ENCODE peak calls at places on chromosomes 13 and 19, in seven cellular contexts. N is NCI-H2081, R is aorta, P is D341Med, G is esophagus squamous epithelium, S is fibroblast of lung, I is M059J. Z is an unnamed sample.

GRCh38 chr13:99523838-99524237 is 22.6 kb downstream of the TM9SF2 start:
- DNase-seq in S (no peak), N (no peak), I (no peak), P (no peak), G (no peak), R (no peak), Z (no peak)

GRCh38 chr13:30520571-30520970 is 54.8 kb upstream of the HMGB1 start:
- DNase-seq in R (no peak), S (peak), G (no peak), P (no peak), I (peak), N (no peak), Z (no peak)

GRCh38 chr19:3949997-3950859 is 17.4 kb downstream of the NMRK2 start:
- DNase-seq in N (no peak), I (no peak), G (no peak), S (no peak), R (no peak), P (no peak), Z (peak)

GRCh38 chr13:82292334-82292733 is 1589.9 kb downstream of the SLITRK1 start:
- DNase-seq in N (peak), R (no peak), G (no peak), P (no peak), I (peak), S (no peak), Z (no peak)

GRCh38 chr13:59247166-59247565 is 916.6 kb downstream of the DIAPH3 start:
- DNase-seq in S (no peak), R (no peak), N (no peak), G (no peak), I (peak), P (peak), Z (no peak)

GRCh38 chr19:47158367-47158791 is 27.7 kb downstream of the SAE1 start:
- DNase-seq in S (no peak), P (no peak), I (no peak), G (no peak), R (no peak), N (no peak), Z (no peak)

GRCh38 chr19:10104665-10105221 is 1.4 kb upstream of the PPAN start:
- DNase-seq in R (no peak), P (no peak), I (no peak), N (no peak), G (no peak), S (no peak), Z (no peak)

GRCh38 chr13:109725297-109725696 is 61.1 kb downstream of the IRS2 start:
- DNase-seq in P (no peak), S (no peak), N (no peak), I (no peak), R (no peak), G (no peak), Z (no peak)

GRCh38 chr19:40739030-40739839 is 11.0 kb downstream of the ACTMAP start:
- DNase-seq in N (no peak), I (no peak), R (no peak), P (peak), S (no peak), G (no peak), Z (no peak)

GRCh38 chr19:10748924-10749434 is 31.1 kb downstream of the DNM2 start:
- DNase-seq in N (peak), I (peak), P (peak), G (no peak), S (peak), R (no peak), Z (no peak)

GRCh38 chr13:30431269-30431950 is 9.1 kb downstream of the UBE2L5 start:
- DNase-seq in R (no peak), N (no peak), P (no peak), S (peak), I (peak), G (no peak), Z (no peak)

GRCh38 chr13:59384154-59384553 is 779.6 kb downstream of the DIAPH3 start:
- DNase-seq in P (no peak), I (no peak), R (no peak), N (no peak), G (no peak), S (no peak), Z (no peak)

GRCh38 chr13:36815069-36815468 is 4.0 kb upstream of the RFXAP start:
- DNase-seq in R (no peak), I (peak), P (no peak), G (no peak), N (no peak), S (no peak), Z (no peak)

GRCh38 chr13:94534171-94534570 is 54.7 kb upstream of the DCT start:
- DNase-seq in R (no peak), N (no peak), I (no peak), G (no peak), P (no peak), S (peak), Z (no peak)

GRCh38 chr13:96141032-96141431 is 51.1 kb downstream of the HS6ST3 start:
- DNase-seq in N (peak), I (peak), P (no peak), G (no peak), R (no peak), S (peak), Z (no peak)

GRCh38 chr19:772730-773436 is 22.0 kb downstream of the MISP start:
- DNase-seq in N (no peak), I (peak), S (no peak), R (no peak), G (no peak), P (no peak), Z (no peak)

GRCh38 chr13:42992585-42993122 is 613 bp upstream of the EPSTI1 start:
- DNase-seq in G (no peak), P (no peak), I (peak), N (no peak), S (no peak), R (no peak), Z (no peak)

GRCh38 chr19:9986787-9987281 is 23.5 kb downstream of the COL5A3 start:
- DNase-seq in N (no peak), P (no peak), G (no peak), S (peak), R (no peak), I (no peak), Z (no peak)

GRCh38 chr19:51531349-51532315 is at the start of gene SIGLEC6:
- DNase-seq in I (no peak), G (peak), P (no peak), S (no peak), R (no peak), N (no peak), Z (no peak)

GRCh38 chr13:28140433-28141125 is 2.2 kb downstream of the PAN3 start:
- DNase-seq in G (no peak), I (no peak), N (no peak), P (no peak), R (no peak), S (peak), Z (no peak)

GRCh38 chr13:95181586-95181985 is 119.7 kb downstream of the ABCC4 start:
- DNase-seq in R (no peak), G (no peak), S (no peak), I (no peak), N (no peak), P (no peak), Z (no peak)

GRCh38 chr13:41622545-41623429 is 165.4 kb downstream of the RGCC start:
- DNase-seq in S (peak), P (no peak), N (no peak), G (no peak), I (peak), R (no peak), Z (no peak)

GRCh38 chr19:10431254-10431942 is 11.1 kb downstream of the PDE4A start:
- DNase-seq in S (peak), I (peak), N (no peak), R (peak), P (peak), G (no peak), Z (no peak)

GRCh38 chr19:32816555-32817099 is 52.9 kb downstream of the SLC7A9 start:
- DNase-seq in S (no peak), P (no peak), R (peak), N (no peak), I (no peak), G (no peak), Z (no peak)

GRCh38 chr19:10976200-10976892 is 15.5 kb downstream of the SMARCA4 start:
- DNase-seq in R (no peak), G (no peak), P (no peak), N (no peak), S (no peak), I (no peak), Z (no peak)

GRCh38 chr19:10812902-10813404 is 23.1 kb downstream of the TMED1 start:
- DNase-seq in N (no peak), I (peak), P (no peak), G (no peak), R (no peak), S (peak), Z (no peak)

GRCh38 chr19:18940791-18941627 is at the start of gene HOMER3:
- DNase-seq in I (peak), S (peak), R (peak), G (no peak), P (peak), N (peak), Z (peak)

Z was measured in coronary artery.